ENCODE peak calls at places on chromosomes 13 and 19, in five cellular contexts. C, L, I, U and P are unnamed samples.

GRCh38 chr13:34349091-34349722 is 531.3 kb downstream of the RFC3 start:
- DNase-seq in C (peak), L (no peak), I (peak), U (peak), P (no peak)

GRCh38 chr19:18300930-18301717 is 19.7 kb upstream of the JUND start:
- DNase-seq in C (peak), L (no peak), I (peak), U (peak), P (peak)

GRCh38 chr13:32408296-32408998 is 19.5 kb downstream of the N4BP2L1 start:
- DNase-seq in C (no peak), L (no peak), I (no peak), U (no peak), P (no peak)

GRCh38 chr19:45150731-45151725 is 9.8 kb downstream of the NKPD1 start:
- DNase-seq in C (no peak), L (no peak), I (no peak), U (no peak), P (no peak)

GRCh38 chr13:49314344-49314882 is 66.7 kb downstream of the CDADC1 start:
- DNase-seq in C (no peak), L (no peak), I (no peak), U (no peak), P (no peak)

GRCh38 chr13:80814541-80814940 is 473.6 kb upstream of the SPRY2 start:
- DNase-seq in C (no peak), L (no peak), I (no peak), U (no peak), P (no peak)

GRCh38 chr19:38869836-38870607 is 8.1 kb downstream of the RINL start:
- DNase-seq in C (peak), L (no peak), I (peak), U (peak), P (peak)

GRCh38 chr19:55418185-55418584 is 10.6 kb upstream of the UBE2S start:
- DNase-seq in C (peak), L (peak), I (peak), U (peak), P (peak)

GRCh38 chr13:108496364-108497215 is 132.8 kb upstream of the MYO16 start:
- DNase-seq in C (no peak), L (no peak), I (no peak), U (no peak), P (peak)

GRCh38 chr19:46998445-46999142 is 21.0 kb upstream of the NPAS1 start:
- DNase-seq in C (no peak), L (no peak), I (no peak), U (no peak), P (no peak)

GRCh38 chr13:88429862-88430261 is 758.7 kb downstream of the SLITRK5 start:
- DNase-seq in C (no peak), L (no peak), I (no peak), U (no peak), P (no peak)

GRCh38 chr19:40533508-40533907 is 43.2 kb upstream of the SHKBP1 start:
- DNase-seq in C (no peak), L (no peak), I (no peak), U (no peak), P (no peak)

GRCh38 chr13:33205804-33206221 is 79.7 kb downstream of the STARD13 start:
- DNase-seq in C (no peak), L (no peak), I (no peak), U (peak), P (no peak)

GRCh38 chr13:25840261-25840660 is 211.6 kb downstream of the SHISA2 start:
- DNase-seq in C (no peak), L (no peak), I (no peak), U (no peak), P (no peak)

GRCh38 chr19:5480427-5480836 is 25.2 kb downstream of the ZNRF4 start:
- DNase-seq in C (no peak), L (peak), I (peak), U (no peak), P (peak)

GRCh38 chr13:31903072-31903815 is 128.3 kb upstream of the FRY start:
- DNase-seq in C (no peak), L (no peak), I (no peak), U (no peak), P (no peak)

GRCh38 chr19:1655992-1656608 is 3.7 kb upstream of the TCF3 start:
- DNase-seq in C (no peak), L (no peak), I (no peak), U (no peak), P (no peak)

GRCh38 chr19:52291781-52292180 is 5.2 kb upstream of the ZNF480 start:
- DNase-seq in C (no peak), L (no peak), I (no peak), U (no peak), P (no peak)

GRCh38 chr13:32453981-32454380 is 26.1 kb upstream of the N4BP2L1 start:
- DNase-seq in C (no peak), L (no peak), I (no peak), U (no peak), P (no peak)

DNA sequence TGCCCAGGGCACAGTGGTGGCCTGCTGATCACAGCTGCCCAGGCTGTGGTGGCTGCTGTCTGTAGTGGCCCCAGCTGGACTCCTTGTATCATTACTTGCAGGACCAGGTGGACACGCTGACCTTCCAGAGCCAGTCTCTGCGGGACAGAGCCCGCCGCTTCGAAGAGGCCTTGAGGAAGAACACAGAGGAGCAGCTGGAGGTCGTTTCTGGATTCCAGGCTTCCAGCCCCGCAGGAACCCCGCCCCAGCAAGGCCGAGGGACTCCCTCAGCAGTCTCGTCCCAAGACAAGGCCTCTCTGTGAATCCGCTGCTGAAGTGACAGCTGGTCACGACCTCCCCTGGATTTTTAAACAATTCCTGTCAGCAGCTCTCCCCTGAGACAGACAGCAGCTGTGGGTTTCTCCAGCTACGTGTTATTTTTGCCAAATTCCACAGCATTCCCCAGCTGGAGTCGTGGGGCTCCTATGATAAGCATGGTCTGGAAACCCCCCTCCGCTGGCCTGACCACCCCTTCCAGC is 98.3 kb downstream of the SLC7A1 start:
- DNase-seq in C (no peak), L (no peak), I (no peak), U (peak), P (peak)
- H3K27ac ChIP-seq in C (no peak), L (no peak), I (no peak), U (no peak), P (peak)

DNA sequence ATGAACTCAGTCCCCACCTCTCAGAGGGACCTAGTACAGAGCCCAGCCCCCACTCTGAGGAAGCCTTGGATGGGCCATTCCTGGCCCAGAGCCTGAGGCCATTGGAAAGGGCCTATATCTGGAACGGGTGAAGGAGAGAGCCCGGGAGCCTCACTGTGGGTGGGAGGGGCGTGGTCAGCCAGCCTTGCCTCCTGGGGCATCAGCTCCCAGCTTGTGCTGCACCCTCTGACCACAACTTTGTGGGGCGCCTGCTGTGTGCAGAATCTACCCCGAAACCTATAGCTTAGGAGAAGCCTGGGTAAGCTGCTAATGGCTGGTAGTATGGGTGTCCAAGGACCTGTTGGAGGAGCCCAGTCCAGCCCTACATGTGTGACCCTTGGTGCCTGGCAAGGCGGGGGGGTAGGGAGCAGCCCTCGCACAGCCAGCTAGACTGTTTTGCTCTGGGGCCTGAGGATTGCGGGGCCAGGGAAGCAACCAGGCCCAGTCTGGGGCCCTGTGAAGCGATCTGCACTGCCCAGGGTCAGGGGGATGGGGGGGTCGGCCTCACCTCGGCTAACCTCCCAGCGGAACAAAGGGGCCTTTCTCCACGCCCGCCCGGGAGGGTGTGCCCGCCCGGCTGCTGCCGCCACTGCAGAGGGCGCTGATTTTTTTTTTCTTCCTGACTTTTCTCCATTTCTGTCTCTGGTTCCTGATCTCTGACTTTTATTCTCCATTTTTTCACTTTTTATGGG is 42.3 kb downstream of the LYL1 start:
- DNase-seq in C (no peak), L (peak), I (no peak), U (no peak), P (peak)
- H3K27ac ChIP-seq in C (peak), L (peak), I (peak), U (peak), P (no peak)

DNA sequence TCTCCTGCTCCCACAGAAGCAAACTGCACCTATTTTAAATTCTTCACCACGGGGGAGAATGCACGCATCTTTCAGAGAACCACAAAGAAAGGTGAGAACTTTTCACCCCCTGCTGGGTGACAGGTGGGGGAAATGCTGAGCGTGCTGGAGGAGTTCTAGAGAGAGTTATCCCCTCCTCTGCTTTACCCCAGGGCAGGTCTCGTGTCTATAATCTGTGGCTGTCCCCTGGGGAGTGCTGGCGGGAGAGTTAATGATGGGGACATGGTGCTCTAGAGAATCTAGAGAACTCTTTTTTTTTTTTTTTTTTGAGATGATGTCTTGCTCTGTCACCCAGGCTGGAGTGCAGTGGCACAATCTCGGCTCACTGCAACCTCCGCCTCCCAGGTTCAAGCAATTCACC is 6.8 kb downstream of the CACNG6 start:
- DNase-seq in C (no peak), L (no peak), I (no peak), U (no peak), P (no peak)
- H3K27ac ChIP-seq in C (no peak), L (no peak), I (no peak), U (no peak), P (no peak)

DNA sequence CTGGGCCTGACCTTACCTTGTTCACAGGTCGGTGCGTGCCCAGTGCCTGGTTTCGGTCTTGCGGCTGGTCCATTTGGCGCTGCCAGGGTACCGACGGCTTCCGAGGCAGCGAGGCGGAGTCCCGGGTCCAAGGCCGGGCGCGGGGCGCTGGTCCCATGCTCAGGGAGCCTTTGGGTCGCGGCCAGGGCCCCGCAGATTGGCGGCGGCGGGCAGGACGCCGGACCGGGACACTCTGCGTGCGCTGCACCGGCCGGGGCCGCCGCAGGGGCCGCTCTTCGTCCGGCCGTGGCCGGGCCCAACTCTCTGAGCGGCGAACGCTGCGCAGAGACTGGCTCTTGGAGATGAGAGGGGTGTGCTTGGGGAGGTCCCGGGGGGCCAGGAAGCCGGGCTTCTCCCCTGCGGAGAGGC is 3.3 kb upstream of the WIZ start:
- DNase-seq in C (no peak), L (no peak), I (no peak), U (no peak), P (peak)
- H3K27ac ChIP-seq in C (peak), L (no peak), I (peak), U (peak), P (no peak)

DNA sequence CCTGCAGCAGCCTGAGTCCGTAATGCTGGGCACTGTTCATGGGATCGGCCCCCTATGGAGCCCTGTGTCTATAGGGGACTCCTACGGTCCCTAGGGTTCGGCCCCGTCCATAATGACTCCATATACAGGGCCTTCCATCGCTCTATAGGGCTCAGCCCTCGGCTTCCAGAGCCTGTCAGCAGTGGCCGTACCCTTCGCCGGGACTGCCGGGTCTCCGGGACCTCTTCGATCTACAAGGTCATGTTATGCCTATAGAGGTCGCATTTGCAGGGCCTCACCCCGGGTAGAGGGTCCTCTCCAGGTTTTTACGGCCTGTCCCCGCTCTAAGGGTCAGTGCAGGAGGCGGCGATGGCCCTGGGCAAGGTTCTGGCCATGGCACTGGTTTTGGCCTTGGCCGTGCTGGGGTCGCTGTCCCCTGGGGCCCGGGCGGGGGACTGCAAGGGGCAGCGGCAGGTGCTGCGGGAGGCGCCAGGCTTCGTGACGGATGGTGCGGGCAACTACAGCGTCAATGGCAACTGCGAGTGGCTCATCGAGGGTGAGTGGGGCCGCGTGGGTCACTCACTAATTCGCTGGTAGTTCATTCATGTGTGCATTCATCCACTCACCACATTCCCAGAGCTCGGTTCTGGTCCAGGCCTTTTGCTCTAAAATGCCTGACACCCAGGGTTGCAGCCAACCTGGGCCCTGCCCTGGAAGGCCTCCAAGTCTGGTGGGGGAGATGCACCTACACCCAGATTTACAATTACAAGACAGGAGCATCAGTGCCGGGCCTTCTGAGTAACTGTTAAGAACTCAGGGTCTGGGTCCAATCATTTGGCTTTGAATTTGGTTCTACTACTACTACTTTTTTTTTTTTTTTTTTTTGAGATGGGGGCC is 699 bp downstream of the MEGF8 start:
- DNase-seq in C (no peak), L (peak), I (peak), U (no peak), P (peak)
- H3K27ac ChIP-seq in C (peak), L (peak), I (peak), U (peak), P (no peak)

GRCh38 chr13:98174995-98175394 is 2.1 kb downstream of the RNF113B start:
- DNase-seq in C (no peak), L (no peak), I (no peak), U (no peak), P (no peak)
- H3K27ac ChIP-seq in C (no peak), L (no peak), I (no peak), U (no peak), P (no peak)

DNA sequence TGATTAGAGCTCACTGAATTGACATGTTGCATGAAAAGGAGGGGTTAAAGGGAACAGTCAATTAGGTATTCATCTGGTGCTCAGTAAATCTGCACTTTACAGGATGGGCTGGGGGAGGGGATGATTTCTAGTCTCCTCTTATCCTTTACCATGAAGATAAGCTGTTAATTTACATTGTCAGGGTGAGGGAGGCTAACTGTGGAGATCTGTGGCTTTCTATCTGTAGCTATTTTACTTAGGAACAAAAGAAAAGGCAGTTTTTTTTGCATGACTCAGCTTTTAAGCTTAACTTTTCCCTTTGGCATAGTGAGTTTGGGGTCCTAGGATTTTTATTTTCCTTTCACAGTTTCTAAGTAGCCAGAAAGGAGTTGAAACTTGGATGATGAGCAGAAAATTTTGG is 253.3 kb downstream of the LMO7 start:
- DNase-seq in C (no peak), L (peak), I (no peak), U (no peak), P (peak)
- H3K27ac ChIP-seq in C (no peak), L (no peak), I (no peak), U (no peak), P (no peak)

DNA sequence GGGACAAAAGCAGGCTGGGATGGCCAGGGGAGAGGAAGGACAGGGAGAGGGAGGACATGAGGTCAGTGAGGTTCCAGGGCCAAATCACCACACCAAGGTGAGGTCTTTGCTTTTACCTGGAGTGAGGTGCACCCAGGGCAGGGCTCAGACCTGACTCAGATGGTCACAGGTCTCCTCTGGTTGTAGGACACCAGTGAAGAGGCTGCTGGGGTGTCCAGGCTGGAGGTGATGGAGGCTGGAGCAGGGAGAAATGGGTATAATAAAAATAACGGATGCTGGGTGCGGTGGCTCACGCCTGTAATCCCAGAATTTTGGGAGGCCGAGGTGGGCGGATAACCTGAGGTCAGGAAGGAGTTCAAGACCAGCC is 6.9 kb downstream of the GRAMD1A start:
- DNase-seq in C (no peak), L (no peak), I (no peak), U (no peak), P (no peak)
- H3K27ac ChIP-seq in C (no peak), L (no peak), I (peak), U (peak), P (no peak)

GRCh38 chr19:31937983-31938382 is 407.4 kb upstream of the ZNF507 start:
- DNase-seq in C (no peak), L (peak), I (no peak), U (no peak), P (no peak)
- H3K27ac ChIP-seq in C (no peak), L (peak), I (no peak), U (no peak), P (no peak)

GRCh38 chr13:39020853-39021462 is 16.9 kb downstream of the PROSER1 start:
- DNase-seq in C (no peak), L (no peak), I (no peak), U (no peak), P (no peak)
- H3K27ac ChIP-seq in C (no peak), L (no peak), I (no peak), U (no peak), P (no peak)